ENCODE peak calls at places on chromosomes 16 and 17, in five cellular contexts. J, M, R, I and G are unnamed samples.

GRCh38 chr17:40560592-40561293 is 4.5 kb downstream of the CCR7 start:
- DNase-seq in J (peak), M (no peak), R (no peak), I (no peak), G (peak)

GRCh38 chr17:29279397-29280070 is 14.4 kb downstream of the NUFIP2 start:
- DNase-seq in J (no peak), M (no peak), R (no peak), I (no peak), G (no peak)

GRCh38 chr16:25031441-25032307 is 16.5 kb upstream of the ARHGAP17 start:
- DNase-seq in J (peak), M (peak), R (peak), I (peak), G (peak)

GRCh38 chr16:77805403-77805802 is 17.0 kb downstream of the VAT1L start:
- DNase-seq in J (no peak), M (no peak), R (no peak), I (no peak), G (no peak)

GRCh38 chr16:2196162-2196980 is at the start of gene CASKIN1:
- DNase-seq in J (no peak), M (no peak), R (no peak), I (no peak), G (peak)

GRCh38 chr17:78575899-78576298 is 1.3 kb downstream of the DNAH17 start:
- DNase-seq in J (no peak), M (no peak), R (no peak), I (no peak), G (no peak)

GRCh38 chr17:77928519-77929179 is 29.9 kb upstream of the TNRC6C start:
- DNase-seq in J (no peak), M (no peak), R (no peak), I (no peak), G (no peak)

GRCh38 chr16:84913315-84913714 is 93.5 kb downstream of the CRISPLD2 start:
- DNase-seq in J (no peak), M (no peak), R (no peak), I (peak), G (no peak)

GRCh38 chr17:44324571-44325275 is at the start of gene SLC25A39:
- DNase-seq in J (peak), M (peak), R (no peak), I (peak), G (peak)

GRCh38 chr17:59093702-59094231 is 12.9 kb downstream of the TRIM37 start:
- DNase-seq in J (peak), M (no peak), R (peak), I (no peak), G (peak)

GRCh38 chr16:61814716-61815347 is 221.4 kb downstream of the CDH8 start:
- DNase-seq in J (no peak), M (no peak), R (no peak), I (no peak), G (no peak)